ENCODE peak calls at places on chromosome 7, in eight cellular contexts. S is skeletal muscle cell, G is heart left ventricle, I is body of pancreas, Y is cardiac muscle cell, W is suprapubic skin, M is cardiac fibroblast, F is A673. T is an unnamed sample.

GRCh38 chr7:127415060-127415742 is 22.7 kb upstream of the ZNF800 start:
- DNase-seq in S (no peak), G (no peak), I (no peak), Y (no peak), W (no peak), M (no peak), F (no peak), T (no peak)

GRCh38 chr7:45975847-45976484 is 54.9 kb upstream of the IGFBP3 start:
- DNase-seq in S (no peak), G (no peak), I (no peak), Y (no peak), W (no peak), M (no peak), F (no peak), T (no peak)

GRCh38 chr7:64515781-64516180 is 47.1 kb downstream of the ZNF680 start:
- DNase-seq in S (no peak), G (no peak), I (no peak), Y (peak; percentile 46), W (no peak), M (no peak), F (no peak), T (no peak)

GRCh38 chr7:150988230-150989226 is 2.3 kb upstream of the NOS3 start:
- DNase-seq in S (no peak), G (peak; percentile 83), I (peak; percentile 49), Y (peak; percentile 53), W (peak; percentile 81), M (peak; percentile 36), F (peak; percentile 81), T (peak; percentile 56)

GRCh38 chr7:92421676-92422435 is 25.4 kb upstream of the GATAD1 start:
- DNase-seq in S (no peak), G (no peak), I (peak; percentile 32), Y (peak; percentile 13), W (no peak), M (peak; percentile 7), F (no peak), T (no peak)

GRCh38 chr7:50782376-50783208 is at the start of gene GRB10:
- DNase-seq in S (no peak), G (peak; percentile 34), I (peak; percentile 71), Y (peak; percentile 35), W (no peak), M (peak; percentile 26), F (no peak), T (peak; percentile 45)

GRCh38 chr7:156848979-156849378 is 44.0 kb downstream of the LMBR1 start:
- DNase-seq in S (no peak), G (no peak), I (no peak), Y (no peak), W (no peak), M (no peak), F (no peak), T (no peak)

GRCh38 chr7:151566897-151567320 is 47.2 kb upstream of the RHEB start:
- DNase-seq in S (no peak), G (no peak), I (no peak), Y (peak; percentile 78), W (no peak), M (peak; percentile 70), F (peak; percentile 35), T (no peak)

GRCh38 chr7:86926732-86927131 is 132.7 kb downstream of the ELAPOR2 start:
- DNase-seq in S (peak; percentile 9), G (no peak), I (peak; percentile 20), Y (peak; percentile 76), W (no peak), M (peak; percentile 78), F (peak; percentile 70), T (peak; percentile 58)

GRCh38 chr7:22725585-22725984 is 1.4 kb upstream of the IL6 start:
- DNase-seq in S (no peak), G (no peak), I (no peak), Y (peak; percentile 15), W (no peak), M (peak; percentile 47), F (peak; percentile 53), T (no peak)

GRCh38 chr7:30975257-30975899 is 11.6 kb downstream of the GHRHR start:
- DNase-seq in S (no peak), G (no peak), I (no peak), Y (no peak), W (no peak), M (no peak), F (no peak), T (no peak)

GRCh38 chr7:105779856-105780815 is 96.3 kb downstream of the ATXN7L1 start:
- DNase-seq in S (no peak), G (no peak), I (no peak), Y (no peak), W (no peak), M (no peak), F (peak; percentile 35), T (no peak)

GRCh38 chr7:132580717-132581285 is 4.5 kb upstream of the PLXNA4 start:
- DNase-seq in S (peak; percentile 47), G (peak; percentile 74), I (peak; percentile 73), Y (peak; percentile 88), W (peak; percentile 83), M (peak; percentile 79), F (peak; percentile 78), T (peak; percentile 67)

GRCh38 chr7:103940382-103941268 is 48.8 kb downstream of the RELN start:
- DNase-seq in S (no peak), G (no peak), I (no peak), Y (no peak), W (no peak), M (no peak), F (no peak), T (no peak)

GRCh38 chr7:101163281-101164070 is 1.9 kb downstream of the VGF start:
- DNase-seq in S (no peak), G (no peak), I (peak; percentile 26), Y (no peak), W (no peak), M (no peak), F (peak; percentile 65), T (no peak)

GRCh38 chr7:123125231-123125630 is 74.5 kb downstream of the SLC13A1 start:
- DNase-seq in S (no peak), G (no peak), I (no peak), Y (no peak), W (no peak), M (no peak), F (no peak), T (no peak)

GRCh38 chr7:80729586-80730320 is 91.3 kb downstream of the CD36 start:
- DNase-seq in S (no peak), G (peak; percentile 11), I (no peak), Y (peak; percentile 57), W (no peak), M (no peak), F (no peak), T (no peak)

GRCh38 chr7:134140889-134141867 is 14.0 kb downstream of the LRGUK start:
- DNase-seq in S (no peak), G (peak; percentile 52), I (peak; percentile 81), Y (peak; percentile 74), W (peak; percentile 67), M (peak; percentile 71), F (peak; percentile 47), T (peak; percentile 83)

DNA sequence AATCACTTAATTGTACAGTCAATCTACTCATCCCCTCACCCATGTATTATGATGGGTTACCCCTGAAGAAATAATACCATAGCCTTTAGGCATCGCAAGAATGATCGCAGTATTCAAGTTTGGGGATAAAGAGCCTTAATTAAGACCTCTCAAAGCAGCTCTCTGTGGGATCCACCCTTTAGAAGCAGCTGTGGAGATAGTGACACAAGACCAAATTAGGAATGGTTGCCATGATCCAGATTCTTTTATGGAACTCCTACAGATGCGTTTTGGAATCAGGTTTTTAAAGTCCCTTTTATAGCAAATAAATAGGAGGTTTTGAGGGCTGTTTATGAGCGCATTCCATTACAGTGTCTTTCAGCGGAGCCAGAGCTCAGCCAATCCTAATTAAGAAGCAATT is 12.2 kb downstream of the TES start:
- DNase-seq in S (no peak), G (no peak), I (no peak), Y (no peak), W (no peak), M (no peak), F (peak; percentile 79), T (no peak)
- H3K4me3 ChIP-seq in S (no peak overlapping the region), G (no peak overlapping the region), I (no peak overlapping the region), Y (no peak overlapping the region), W (no peak overlapping the region), M (no peak overlapping the region), F (peak overlapping the region; percentile 33), T (no peak overlapping the region)

GRCh38 chr7:129435414-129435829 is 1.2 kb downstream of the STRIP2 start:
- DNase-seq in S (no peak), G (no peak), I (no peak), Y (no peak), W (no peak), M (no peak), F (no peak), T (no peak)
- H3K4me3 ChIP-seq in S (peak overlapping the region; percentile 74), G (peak overlapping the region; percentile 83), I (no peak overlapping the region), Y (peak overlapping the region; percentile 78), W (peak overlapping the region; percentile 71), M (peak overlapping the region; percentile 79), F (peak overlapping the region; percentile 80), T (no peak overlapping the region)

DNA sequence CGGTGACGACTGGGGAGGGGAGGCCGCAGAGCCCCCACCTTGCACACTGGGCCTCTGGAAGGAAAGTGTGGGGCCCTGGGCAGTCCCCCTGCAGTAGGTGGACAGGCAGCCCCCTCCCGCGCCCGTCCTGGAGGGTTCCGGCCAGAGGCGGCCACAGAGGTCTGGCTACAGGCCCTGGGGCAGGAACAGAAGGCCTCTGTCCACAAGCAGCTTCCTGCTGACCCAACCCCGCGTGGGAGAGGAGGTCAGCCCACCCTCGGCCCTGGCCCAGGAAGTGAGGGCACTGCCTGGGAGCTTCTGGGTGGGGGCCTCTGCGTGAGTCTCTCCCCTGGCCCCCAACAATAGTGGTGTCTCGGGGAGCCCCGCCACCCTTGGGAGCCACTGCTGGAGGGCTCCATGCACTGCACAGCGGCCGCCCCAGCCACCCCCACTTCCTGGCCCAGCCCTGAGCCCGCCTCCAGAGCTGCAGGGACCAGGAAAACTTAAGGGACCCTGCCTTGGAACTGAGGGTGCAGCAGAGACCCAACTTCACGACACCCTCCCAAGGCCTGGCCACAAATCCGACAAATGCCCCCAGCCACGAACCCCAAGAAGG is 4.7 kb downstream of the MICALL2 start:
- DNase-seq in S (no peak), G (peak; percentile 73), I (peak; percentile 42), Y (peak; percentile 51), W (no peak), M (peak; percentile 41), F (no peak), T (no peak)
- H3K4me3 ChIP-seq in S (no peak overlapping the region), G (peak overlapping the region; percentile 50), I (no peak overlapping the region), Y (no peak overlapping the region), W (peak overlapping the region; percentile 35), M (no peak overlapping the region), F (no peak overlapping the region), T (no peak overlapping the region)

GRCh38 chr7:99371376-99371920 is 3.1 kb upstream of the ARPC1B start:
- DNase-seq in S (no peak), G (no peak), I (no peak), Y (no peak), W (no peak), M (no peak), F (no peak), T (no peak)

GRCh38 chr7:99375070-99375807 is 709 bp downstream of the ARPC1B start:
- DNase-seq in S (no peak), G (peak; percentile 86), I (peak; percentile 75), Y (peak; percentile 79), W (peak; percentile 89), M (peak; percentile 77), F (peak; percentile 55), T (peak; percentile 92)

GRCh38 chr7:99372275-99373085 is 2.0 kb upstream of the ARPC1B start:
- DNase-seq in S (no peak), G (no peak), I (peak; percentile 67), Y (peak; percentile 55), W (no peak), M (no peak), F (no peak), T (peak; percentile 53)

GRCh38 chr7:99374121-99375064 is at the start of gene ARPC1B:
- DNase-seq in S (no peak), G (peak; percentile 87), I (peak; percentile 89), Y (peak; percentile 85), W (peak; percentile 89), M (peak; percentile 71), F (peak; percentile 77), T (peak; percentile 85)

GRCh38 chr7:99373086-99374066 is 1.2 kb upstream of the ARPC1B start:
- DNase-seq in S (no peak), G (no peak), I (no peak), Y (no peak), W (no peak), M (no peak), F (no peak), T (no peak)
- H3K4me3 ChIP-seq in S (peak overlapping the region; percentile 68), G (peak overlapping the region; percentile 88), I (no peak overlapping the region), Y (peak overlapping the region; percentile 87), W (peak overlapping the region; percentile 98), M (no peak overlapping the region), F (no peak overlapping the region), T (no peak overlapping the region)